ENCODE peak calls at places on chromosomes 16 and 17, in five cellular contexts. G is HCT116, L is GM12878, N is K562, F is H1. V is an unnamed sample.
A peak's percentile ranks its signal among the peaks of the same experiment; 100 is the strongest.

GRCh38 chr17:50412188-50412732 is 13.8 kb upstream of the ACSF2 start:
- DNase-seq in G (no peak), L (no peak), N (no peak), F (no peak), V (no peak)

GRCh38 chr17:11122908-11123307 is 118.1 kb upstream of the SHISA6 start:
- DNase-seq in G (no peak), L (no peak), N (no peak), F (no peak), V (no peak)

GRCh38 chr16:49021136-49021535 is 260.5 kb downstream of the CBLN1 start:
- DNase-seq in G (no peak), L (no peak), N (no peak), F (no peak), V (no peak)

GRCh38 chr16:22232277-22233049 is 26.4 kb downstream of the EEF2K start:
- DNase-seq in G (peak; percentile 92), L (no peak), N (no peak), F (no peak), V (peak; percentile 45)

GRCh38 chr16:8919934-8920465 is 37.8 kb downstream of the LITAFD start:
- DNase-seq in G (no peak), L (no peak), N (no peak), F (no peak), V (no peak)

GRCh38 chr16:1073566-1074378 is 1.2 kb downstream of the SSTR5 start:
- DNase-seq in G (no peak), L (no peak), N (peak; percentile 40), F (no peak), V (no peak)

GRCh38 chr16:10878644-10879498 is 1.9 kb downstream of the CIITA start:
- DNase-seq in G (no peak), L (no peak), N (no peak), F (no peak), V (peak; percentile 65)

GRCh38 chr16:4495766-4496165 is 19.6 kb downstream of the HMOX2 start:
- DNase-seq in G (no peak), L (no peak), N (no peak), F (no peak), V (no peak)

GRCh38 chr17:74987909-74988711 is 678 bp downstream of the CDR2L start:
- DNase-seq in G (no peak), L (no peak), N (peak; percentile 77), F (no peak), V (no peak)

GRCh38 chr17:73998246-73999220 is 204.9 kb upstream of the RPL38 start:
- DNase-seq in G (peak; percentile 35), L (no peak), N (peak; percentile 82), F (peak; percentile 39), V (peak; percentile 70)

GRCh38 chr16:30434852-30435251 is 5.0 kb upstream of the DCTPP1 start:
- DNase-seq in G (no peak), L (no peak), N (no peak), F (no peak), V (no peak)

GRCh38 chr16:60684002-60684401 is 1352.2 kb downstream of the CDH8 start:
- DNase-seq in G (no peak), L (no peak), N (no peak), F (no peak), V (no peak)

GRCh38 chr16:29743827-29744531 is 1.8 kb downstream of the C16orf54 start:
- DNase-seq in G (no peak), L (no peak), N (no peak), F (no peak), V (no peak)

GRCh38 chr17:47957591-47958490 is at the start of gene PRR15L:
- DNase-seq in G (no peak), L (no peak), N (no peak), F (no peak), V (peak; percentile 97)

GRCh38 chr17:79650861-79651260 is 40.0 kb upstream of the RBFOX3 start:
- DNase-seq in G (no peak), L (no peak), N (no peak), F (no peak), V (no peak)

GRCh38 chr17:64384253-64385186 is 6.1 kb downstream of the PECAM1 start:
- DNase-seq in G (no peak), L (no peak), N (no peak), F (no peak), V (no peak)

GRCh38 chr17:34669511-34669910 is 90.1 kb downstream of the TMEM132E start:
- DNase-seq in G (no peak), L (no peak), N (no peak), F (no peak), V (no peak)

GRCh38 chr16:49825006-49825405 is 30.9 kb downstream of the ZNF423 start:
- DNase-seq in G (no peak), L (no peak), N (no peak), F (no peak), V (no peak)

GRCh38 chr17:78343433-78344201 is 16.3 kb downstream of the SOCS3 start:
- DNase-seq in G (no peak), L (no peak), N (no peak), F (no peak), V (no peak)

GRCh38 chr17:21418446-21419298 is 42.5 kb downstream of the KCNJ12 start:
- DNase-seq in G (no peak), L (no peak), N (no peak), F (no peak), V (no peak)

GRCh38 chr16:85557083-85557975 is 55.8 kb upstream of the GSE1 start:
- DNase-seq in G (no peak), L (no peak), N (peak; percentile 65), F (no peak), V (peak; percentile 80)

GRCh38 chr16:68065716-68066305 is 19.4 kb upstream of the NFATC3 start:
- DNase-seq in G (no peak), L (no peak), N (no peak), F (no peak), V (no peak)

GRCh38 chr17:78800132-78800931 is 18.3 kb upstream of the CYTH1 start:
- DNase-seq in G (no peak), L (no peak), N (no peak), F (no peak), V (no peak)

DNA sequence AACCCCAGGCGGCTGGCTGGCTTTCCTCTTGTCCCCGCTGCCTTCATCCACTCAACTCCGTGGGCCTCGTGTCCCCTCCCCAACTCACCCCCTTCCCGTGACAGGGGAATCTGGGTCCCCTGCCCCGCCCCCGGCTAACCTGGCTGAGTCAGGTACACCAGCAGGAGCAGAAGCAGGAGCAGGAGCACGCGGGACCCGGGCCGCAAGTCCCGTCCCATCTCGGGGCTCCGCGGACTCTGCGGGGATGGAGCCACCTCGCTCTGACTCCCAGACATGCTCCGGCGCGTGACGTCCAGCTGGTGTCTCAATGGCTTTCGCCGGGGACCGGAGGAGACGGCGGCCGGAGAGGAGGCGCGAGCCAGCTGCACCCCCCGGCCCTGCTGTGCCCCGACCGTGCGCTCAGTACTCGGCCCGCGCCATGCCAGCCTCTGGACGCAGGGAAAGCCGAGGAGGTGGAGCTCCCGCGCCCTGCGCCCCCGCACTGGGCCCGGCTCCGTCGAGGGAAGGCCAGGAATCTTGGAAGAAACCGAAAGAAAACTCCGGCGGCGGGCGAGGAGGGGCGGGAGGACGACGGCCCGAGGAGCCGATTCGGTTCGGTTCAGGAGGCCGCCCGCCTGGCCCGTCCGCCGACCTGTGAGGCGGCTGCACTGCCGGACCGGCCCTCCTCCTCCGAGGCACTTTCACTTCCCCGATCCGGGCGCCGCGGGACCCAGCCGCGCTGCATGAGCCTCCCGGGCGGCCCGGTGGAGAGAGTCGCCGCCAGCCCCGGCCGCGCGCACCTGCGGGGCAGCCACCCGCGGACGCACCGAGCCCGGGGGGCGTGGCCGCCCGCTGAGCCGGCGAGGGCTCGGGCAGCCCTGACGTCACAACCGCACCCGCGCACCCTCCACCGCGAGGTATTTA is at the start of the genes CXCL16 and ZMYND15:
- DNase-seq in G (no peak), L (no peak), N (peak; percentile 78), F (no peak), V (peak; percentile 75)
- TF ChIP-seq JUND in G (no peak), L (no peak), N (no peak), F (no peak), V (no peak)

GRCh38 chr16:66521951-66522771 is 27.8 kb downstream of the TK2 start:
- DNase-seq in G (peak; percentile 90), L (peak; percentile 86), N (peak; percentile 53), F (no peak), V (no peak)
- TF ChIP-seq JUND in G (peak; percentile 92), L (peak; percentile 76), N (peak; percentile 66), F (no peak), V (no peak)

GRCh38 chr17:68972119-68972704 is 17.0 kb upstream of the ABCA8 start:
- DNase-seq in G (peak; percentile 15), L (no peak), N (no peak), F (no peak), V (peak; percentile 44)
- TF ChIP-seq JUND in G (no peak), L (no peak), N (no peak), F (no peak), V (no peak)

GRCh38 chr17:9170336-9170735 is 149.0 kb downstream of the NTN1 start:
- DNase-seq in G (no peak), L (no peak), N (no peak), F (no peak), V (no peak)
- TF ChIP-seq JUND in G (no peak), L (no peak), N (no peak), F (no peak), V (no peak)

DNA sequence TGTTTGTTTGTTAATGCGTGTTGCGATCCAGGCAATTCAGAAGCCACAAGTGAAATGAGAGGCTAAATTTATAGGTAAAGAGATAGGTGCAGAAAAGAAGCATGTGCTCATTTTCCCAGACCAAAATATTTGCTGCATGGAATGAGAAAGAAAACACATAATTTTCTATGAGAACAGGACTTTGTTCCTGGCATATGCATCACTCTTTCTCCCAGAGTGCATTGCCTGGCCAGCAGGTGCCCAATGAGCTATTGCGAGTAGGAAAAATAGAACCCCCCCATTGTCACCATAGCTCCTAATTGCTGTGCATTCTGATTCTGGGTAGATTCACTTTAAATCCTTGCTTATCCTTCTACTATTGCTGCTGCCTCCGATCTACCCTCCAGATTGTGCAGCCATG is 410.4 kb downstream of the PMP22 start:
- DNase-seq in G (no peak), L (no peak), N (no peak), F (no peak), V (no peak)
- TF ChIP-seq JUND in G (no peak), L (no peak), N (no peak), F (no peak), V (no peak)

V was measured in T47D.